ENCODE peak calls at places on chromosome 16, in four cellular contexts. J, V, O and H are unnamed samples.

GRCh38 chr16:68451656-68452055 is 3.3 kb upstream of the SMPD3 start:
- DNase-seq in J (no peak), V (no peak), O (no peak), H (no peak)

GRCh38 chr16:4550587-4550986 is 5.6 kb upstream of the C16orf96 start:
- DNase-seq in J (no peak), V (no peak), O (no peak), H (no peak)

GRCh38 chr16:12252616-12253015 is 276.1 kb downstream of the SNX29 start:
- DNase-seq in J (no peak), V (no peak), O (no peak), H (no peak)

GRCh38 chr16:19884021-19884485 is 595 bp downstream of the GPRC5B start:
- DNase-seq in J (no peak), V (peak), O (no peak), H (no peak)

GRCh38 chr16:9092963-9093477 is 1.6 kb downstream of the HAPSTR1 start:
- DNase-seq in J (peak), V (peak), O (peak), H (no peak)

GRCh38 chr16:75138233-75138632 is 10.1 kb upstream of the ZFP1 start:
- DNase-seq in J (no peak), V (no peak), O (no peak), H (no peak)

GRCh38 chr16:2715519-2715918 is 4.5 kb downstream of the PRSS27 start:
- DNase-seq in J (peak), V (peak), O (peak), H (peak)

GRCh38 chr16:80751167-80751566 is 53.2 kb downstream of the CDYL2 start:
- DNase-seq in J (no peak), V (no peak), O (no peak), H (no peak)

GRCh38 chr16:51577621-51578303 is 426.7 kb upstream of the SALL1 start:
- DNase-seq in J (no peak), V (no peak), O (peak), H (no peak)

GRCh38 chr16:80006175-80006895 is 405.8 kb upstream of the MAF start:
- DNase-seq in J (no peak), V (no peak), O (no peak), H (no peak)

GRCh38 chr16:57544129-57544653 is 1.7 kb downstream of the ADGRG5 start:
- DNase-seq in J (peak), V (no peak), O (no peak), H (no peak)

GRCh38 chr16:85955566-85955965 is 56.6 kb downstream of the IRF8 start:
- DNase-seq in J (peak), V (no peak), O (no peak), H (no peak)

GRCh38 chr16:57260294-57260929 is 15.4 kb downstream of the ARL2BP start:
- DNase-seq in J (peak), V (no peak), O (peak), H (no peak)

GRCh38 chr16:8998114-8998513 is 34.4 kb upstream of the USP7 start:
- DNase-seq in J (no peak), V (no peak), O (no peak), H (no peak)

GRCh38 chr16:9136596-9136995 is 45.2 kb downstream of the HAPSTR1 start:
- DNase-seq in J (no peak), V (no peak), O (no peak), H (no peak)

GRCh38 chr16:72018470-72018869 is 9.9 kb downstream of the DHODH start:
- DNase-seq in J (no peak), V (no peak), O (no peak), H (no peak)

GRCh38 chr16:66484453-66485213 is 57.5 kb downstream of the BEAN1 start:
- DNase-seq in J (no peak), V (no peak), O (no peak), H (no peak)

GRCh38 chr16:30982548-30983288 is 2.3 kb upstream of the HSD3B7 start:
- DNase-seq in J (no peak), V (no peak), O (no peak), H (no peak)

GRCh38 chr16:50201784-50202183 is 48.7 kb downstream of the TENT4B start:
- DNase-seq in J (no peak), V (no peak), O (no peak), H (no peak)

GRCh38 chr16:80903616-80904015 is 99.2 kb upstream of the CDYL2 start:
- DNase-seq in J (no peak), V (no peak), O (no peak), H (no peak)

GRCh38 chr16:4288148-4288921 is 15.5 kb upstream of the TFAP4 start:
- DNase-seq in J (peak), V (peak), O (peak), H (peak)

GRCh38 chr16:62149646-62150045 is 113.4 kb upstream of the CDH8 start:
- DNase-seq in J (no peak), V (no peak), O (no peak), H (no peak)

GRCh38 chr16:68436581-68436980 is 11.7 kb downstream of the SMPD3 start:
- DNase-seq in J (no peak), V (no peak), O (peak), H (no peak)

GRCh38 chr16:8878523-8878911 is 3.6 kb upstream of the LITAFD start:
- DNase-seq in J (no peak), V (no peak), O (peak), H (no peak)

GRCh38 chr16:86590501-86591144 is 12.3 kb downstream of the FOXL1 start:
- DNase-seq in J (no peak), V (no peak), O (no peak), H (no peak)

GRCh38 chr16:15911198-15911597 is 22.8 kb upstream of the CEP20 start:
- DNase-seq in J (no peak), V (no peak), O (no peak), H (no peak)

GRCh38 chr16:58847902-58848661 is 114.0 kb upstream of the GOT2 start:
- DNase-seq in J (no peak), V (no peak), O (no peak), H (no peak)

GRCh38 chr16:11393366-11393765 is 48.1 kb downstream of the RMI2 start:
- DNase-seq in J (no peak), V (no peak), O (no peak), H (no peak)

GRCh38 chr16:10156111-10156510 is 26.1 kb downstream of the GRIN2A start:
- DNase-seq in J (no peak), V (no peak), O (no peak), H (no peak)

GRCh38 chr16:66278111-66278531 is 88.4 kb upstream of the CDH5 start:
- DNase-seq in J (no peak), V (no peak), O (peak), H (no peak)

GRCh38 chr16:1379054-1379862 is 27.5 kb downstream of the GNPTG start:
- DNase-seq in J (peak), V (peak), O (peak), H (peak)

GRCh38 chr16:17885659-17886200 is 415.0 kb upstream of the XYLT1 start:
- DNase-seq in J (no peak), V (no peak), O (peak), H (no peak)

GRCh38 chr16:67110136-67110847 is 551 bp downstream of the PHAF1 start:
- DNase-seq in J (no peak), V (no peak), O (no peak), H (no peak)